ENCODE peak calls at places on chromosomes 5 and 9, in ten cellular contexts. One of them, this sample, is unnamed. For H3K9me3, the result is how much of the 10 kb centered on the place peaks cover.

GRCh38 chr5:55714749-55715148 is 2.6 kb upstream of the SLC38A9 start:
- DNase-seq in kidney: no peak
- DNase-seq in aorta: no peak
- DNase-seq in GM23248: no peak
- DNase-seq in A549: no peak
- DNase-seq in stomach: no peak
- DNase-seq in pancreas: no peak
- DNase-seq in adrenal gland: no peak
- DNase-seq in uterus: no peak
- DNase-seq in HCT116: no peak
- DNase-seq in this sample: no peak

GRCh38 chr9:16266648-16267276 is 603.7 kb downstream of the BNC2 start:
- DNase-seq in GM23248: no peak
- DNase-seq in HCT116: no peak
- DNase-seq in uterus: no peak
- DNase-seq in kidney: no peak
- DNase-seq in aorta: no peak
- DNase-seq in adrenal gland: no peak
- DNase-seq in pancreas: no peak
- DNase-seq in stomach: no peak
- DNase-seq in A549: no peak
- DNase-seq in this sample: no peak

GRCh38 chr9:110932883-110933282 is 105.4 kb downstream of the LPAR1 start:
- DNase-seq in adrenal gland: no peak
- DNase-seq in GM23248: peak
- DNase-seq in pancreas: no peak
- DNase-seq in uterus: no peak
- DNase-seq in kidney: no peak
- DNase-seq in HCT116: no peak
- DNase-seq in aorta: no peak
- DNase-seq in A549: no peak
- DNase-seq in stomach: no peak
- DNase-seq in this sample: no peak

GRCh38 chr9:27154923-27155322 is 45.9 kb downstream of the TEK start:
- DNase-seq in aorta: no peak
- DNase-seq in uterus: no peak
- DNase-seq in kidney: no peak
- DNase-seq in A549: no peak
- DNase-seq in HCT116: no peak
- DNase-seq in pancreas: no peak
- DNase-seq in adrenal gland: no peak
- DNase-seq in stomach: no peak
- DNase-seq in GM23248: peak
- DNase-seq in this sample: no peak

GRCh38 chr5:116424258-116424615 is 150.4 kb downstream of the SEMA6A start:
- DNase-seq in GM23248: no peak
- DNase-seq in HCT116: no peak
- DNase-seq in uterus: no peak
- DNase-seq in adrenal gland: no peak
- DNase-seq in stomach: no peak
- DNase-seq in aorta: no peak
- DNase-seq in A549: no peak
- DNase-seq in kidney: no peak
- DNase-seq in pancreas: no peak
- DNase-seq in this sample: no peak

GRCh38 chr5:149442563-149443182 is 63.6 kb upstream of the IL17B start:
- DNase-seq in uterus: peak
- DNase-seq in A549: peak
- DNase-seq in pancreas: peak
- DNase-seq in stomach: peak
- DNase-seq in GM23248: peak
- DNase-seq in adrenal gland: peak
- DNase-seq in HCT116: no peak
- DNase-seq in kidney: peak
- DNase-seq in aorta: peak
- DNase-seq in this sample: peak

GRCh38 chr5:131776451-131776850 is 20.4 kb downstream of the FNIP1 start:
- DNase-seq in stomach: no peak
- DNase-seq in HCT116: no peak
- DNase-seq in GM23248: peak
- DNase-seq in A549: no peak
- DNase-seq in kidney: no peak
- DNase-seq in uterus: no peak
- DNase-seq in adrenal gland: no peak
- DNase-seq in pancreas: no peak
- DNase-seq in aorta: no peak
- DNase-seq in this sample: no peak

GRCh38 chr9:90894956-90895687 is 93.5 kb downstream of the SYK start:
- DNase-seq in aorta: no peak
- DNase-seq in pancreas: no peak
- DNase-seq in uterus: no peak
- DNase-seq in adrenal gland: no peak
- DNase-seq in A549: peak
- DNase-seq in GM23248: peak
- DNase-seq in HCT116: no peak
- DNase-seq in kidney: no peak
- DNase-seq in stomach: no peak
- DNase-seq in this sample: no peak

GRCh38 chr5:164597293-164597900 is 1092.0 kb downstream of the MAT2B start:
- DNase-seq in pancreas: no peak
- DNase-seq in aorta: no peak
- DNase-seq in adrenal gland: no peak
- DNase-seq in A549: no peak
- DNase-seq in stomach: no peak
- DNase-seq in kidney: no peak
- DNase-seq in uterus: no peak
- DNase-seq in GM23248: no peak
- DNase-seq in HCT116: no peak
- DNase-seq in this sample: no peak

GRCh38 chr9:79431019-79431679 is 140.6 kb upstream of the TLE4 start:
- DNase-seq in stomach: no peak
- DNase-seq in aorta: no peak
- DNase-seq in pancreas: no peak
- DNase-seq in kidney: no peak
- DNase-seq in adrenal gland: no peak
- DNase-seq in GM23248: peak
- DNase-seq in uterus: no peak
- DNase-seq in HCT116: no peak
- DNase-seq in A549: no peak
- DNase-seq in this sample: no peak

GRCh38 chr9:131204285-131204684 is 72.0 kb downstream of the FAM78A start:
- DNase-seq in uterus: no peak
- DNase-seq in A549: no peak
- DNase-seq in stomach: no peak
- DNase-seq in GM23248: no peak
- DNase-seq in adrenal gland: no peak
- DNase-seq in aorta: no peak
- DNase-seq in pancreas: no peak
- DNase-seq in kidney: no peak
- DNase-seq in HCT116: no peak
- DNase-seq in this sample: no peak

GRCh38 chr5:98905857-98906688 is 22.7 kb downstream of the CHD1 start:
- DNase-seq in HCT116: no peak
- DNase-seq in adrenal gland: no peak
- DNase-seq in kidney: no peak
- DNase-seq in stomach: no peak
- DNase-seq in GM23248: peak
- DNase-seq in uterus: no peak
- DNase-seq in aorta: no peak
- DNase-seq in A549: no peak
- DNase-seq in pancreas: no peak
- DNase-seq in this sample: no peak

GRCh38 chr9:87640385-87640795 is 85.5 kb upstream of the CTSL start:
- DNase-seq in aorta: no peak
- DNase-seq in GM23248: no peak
- DNase-seq in stomach: peak
- DNase-seq in A549: no peak
- DNase-seq in pancreas: peak
- DNase-seq in adrenal gland: no peak
- DNase-seq in kidney: peak
- DNase-seq in uterus: no peak
- DNase-seq in HCT116: no peak
- DNase-seq in this sample: no peak

GRCh38 chr5:141192110-141192725 is at the start of gene PCDHB10:
- DNase-seq in uterus: no peak
- DNase-seq in adrenal gland: no peak
- DNase-seq in HCT116: peak
- DNase-seq in kidney: peak
- DNase-seq in A549: no peak
- DNase-seq in pancreas: no peak
- DNase-seq in GM23248: peak
- DNase-seq in aorta: no peak
- DNase-seq in stomach: no peak
- DNase-seq in this sample: no peak
- H3K9me3 ChIP-seq in uterus: half or more
- H3K9me3 ChIP-seq in adrenal gland: under half
- H3K9me3 ChIP-seq in HCT116: under half
- H3K9me3 ChIP-seq in kidney: under half
- H3K9me3 ChIP-seq in A549: under half
- H3K9me3 ChIP-seq in pancreas: under half
- H3K9me3 ChIP-seq in GM23248: under half
- H3K9me3 ChIP-seq in aorta: under half
- H3K9me3 ChIP-seq in stomach: half or more
- H3K9me3 ChIP-seq in this sample: under half

DNA sequence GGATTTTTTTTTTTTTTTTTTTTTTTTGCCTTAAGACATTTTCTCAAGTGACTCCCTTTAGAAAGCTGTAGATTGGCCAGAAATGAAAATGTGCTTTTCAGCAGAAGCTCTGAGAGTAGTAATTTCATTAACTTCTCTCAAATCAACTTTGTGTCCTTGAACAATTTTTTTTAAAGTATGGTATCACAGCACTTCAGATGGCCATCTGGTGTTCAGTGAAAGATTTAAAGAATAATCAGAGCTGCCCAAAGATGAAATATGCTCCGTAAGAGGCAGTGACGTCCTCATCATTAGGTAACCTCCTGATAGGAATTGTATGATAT is 43.0 kb upstream of the PCAT7 start:
- DNase-seq in uterus: no peak
- DNase-seq in aorta: no peak
- DNase-seq in adrenal gland: no peak
- DNase-seq in pancreas: no peak
- DNase-seq in A549: no peak
- DNase-seq in HCT116: no peak
- DNase-seq in stomach: no peak
- DNase-seq in GM23248: no peak
- DNase-seq in kidney: no peak
- DNase-seq in this sample: no peak
- H3K9me3 ChIP-seq in uterus: under half
- H3K9me3 ChIP-seq in aorta: under half
- H3K9me3 ChIP-seq in adrenal gland: under half
- H3K9me3 ChIP-seq in pancreas: under half
- H3K9me3 ChIP-seq in A549: under half
- H3K9me3 ChIP-seq in HCT116: under half
- H3K9me3 ChIP-seq in stomach: under half
- H3K9me3 ChIP-seq in GM23248: under half
- H3K9me3 ChIP-seq in kidney: under half
- H3K9me3 ChIP-seq in this sample: under half

GRCh38 chr5:179130101-179130681 is 70.0 kb downstream of the ZNF354C start:
- DNase-seq in pancreas: no peak
- DNase-seq in GM23248: no peak
- DNase-seq in A549: no peak
- DNase-seq in HCT116: no peak
- DNase-seq in stomach: no peak
- DNase-seq in kidney: peak
- DNase-seq in uterus: no peak
- DNase-seq in aorta: no peak
- DNase-seq in adrenal gland: no peak
- DNase-seq in this sample: no peak

GRCh38 chr5:179129607-179130071 is 69.5 kb downstream of the ZNF354C start:
- DNase-seq in uterus: peak
- DNase-seq in pancreas: no peak
- DNase-seq in kidney: peak
- DNase-seq in adrenal gland: no peak
- DNase-seq in GM23248: no peak
- DNase-seq in aorta: no peak
- DNase-seq in stomach: no peak
- DNase-seq in HCT116: no peak
- DNase-seq in A549: no peak
- DNase-seq in this sample: no peak

GRCh38 chr5:179132586-179133355 is 72.6 kb downstream of the ZNF354C start:
- DNase-seq in GM23248: peak
- DNase-seq in kidney: peak
- DNase-seq in pancreas: no peak
- DNase-seq in adrenal gland: no peak
- DNase-seq in HCT116: no peak
- DNase-seq in A549: no peak
- DNase-seq in aorta: no peak
- DNase-seq in uterus: no peak
- DNase-seq in stomach: no peak
- DNase-seq in this sample: no peak

GRCh38 chr5:179131321-179131835 is 71.2 kb downstream of the ZNF354C start:
- DNase-seq in uterus: no peak
- DNase-seq in aorta: no peak
- DNase-seq in stomach: no peak
- DNase-seq in GM23248: no peak
- DNase-seq in kidney: peak
- DNase-seq in A549: no peak
- DNase-seq in pancreas: no peak
- DNase-seq in HCT116: no peak
- DNase-seq in adrenal gland: no peak
- DNase-seq in this sample: no peak

DNA sequence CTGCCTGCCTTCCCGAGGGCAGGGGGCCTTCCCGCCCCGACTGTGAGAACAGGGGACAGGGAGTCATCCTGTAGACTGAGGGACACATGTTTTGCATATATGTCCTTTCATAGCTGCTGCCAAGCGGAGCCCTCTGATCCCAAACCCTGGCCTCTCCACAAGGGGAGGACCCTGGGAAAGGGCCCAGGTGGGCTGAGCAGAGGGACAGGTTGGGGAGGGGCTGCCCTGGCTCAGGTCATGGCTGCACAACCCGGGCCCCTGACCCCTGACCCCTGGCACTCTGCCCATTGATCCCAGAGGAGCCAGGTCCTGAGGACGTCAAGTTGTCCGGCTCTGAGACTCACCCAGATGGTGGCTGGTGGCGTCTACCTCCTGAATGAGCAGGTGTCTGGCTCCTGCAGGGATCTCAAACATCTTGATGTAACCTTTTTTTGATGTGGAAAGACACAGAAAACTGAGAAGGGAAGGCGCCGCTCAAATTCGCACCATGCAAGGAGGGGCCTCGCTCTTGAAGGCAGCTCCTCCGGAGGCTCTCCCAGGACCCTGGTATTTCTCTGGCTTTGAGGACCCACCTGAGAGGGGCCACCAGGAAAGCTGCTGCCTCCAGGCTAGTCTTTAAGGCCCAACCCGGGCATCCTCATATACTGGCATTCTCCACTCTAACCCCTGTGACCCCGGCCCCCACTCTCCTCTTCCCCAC is 71.9 kb downstream of the ZNF354C start:
- DNase-seq in adrenal gland: no peak
- DNase-seq in pancreas: peak
- DNase-seq in kidney: peak
- DNase-seq in GM23248: no peak
- DNase-seq in A549: no peak
- DNase-seq in aorta: no peak
- DNase-seq in uterus: no peak
- DNase-seq in stomach: no peak
- DNase-seq in HCT116: no peak
- DNase-seq in this sample: no peak
- H3K9me3 ChIP-seq in adrenal gland: under half
- H3K9me3 ChIP-seq in pancreas: under half
- H3K9me3 ChIP-seq in kidney: under half
- H3K9me3 ChIP-seq in GM23248: under half
- H3K9me3 ChIP-seq in A549: under half
- H3K9me3 ChIP-seq in aorta: under half
- H3K9me3 ChIP-seq in uterus: under half
- H3K9me3 ChIP-seq in stomach: under half
- H3K9me3 ChIP-seq in HCT116: under half
- H3K9me3 ChIP-seq in this sample: under half

GRCh38 chr5:178902849-178903248 is 7.1 kb downstream of the ZFP2 start:
- DNase-seq in pancreas: no peak
- DNase-seq in adrenal gland: no peak
- DNase-seq in A549: no peak
- DNase-seq in HCT116: no peak
- DNase-seq in uterus: no peak
- DNase-seq in kidney: no peak
- DNase-seq in GM23248: peak
- DNase-seq in aorta: no peak
- DNase-seq in stomach: no peak
- DNase-seq in this sample: no peak
- H3K9me3 ChIP-seq in pancreas: under half
- H3K9me3 ChIP-seq in adrenal gland: under half
- H3K9me3 ChIP-seq in A549: half or more
- H3K9me3 ChIP-seq in HCT116: under half
- H3K9me3 ChIP-seq in uterus: under half
- H3K9me3 ChIP-seq in kidney: under half
- H3K9me3 ChIP-seq in GM23248: under half
- H3K9me3 ChIP-seq in aorta: under half
- H3K9me3 ChIP-seq in stomach: half or more
- H3K9me3 ChIP-seq in this sample: under half